ENCODE peak calls at places on chromosomes 7 and 10, in ten cellular contexts. One of them, this sample, is unnamed.

GRCh38 chr10:132827423-132827789 is 41.5 kb upstream of the NKX6-2 start:
- DNase-seq in NCI-H345: no peak
- DNase-seq in iris pigment epithelial cell: no peak
- DNase-seq in MV-4-11: no peak
- DNase-seq in hepatic stellate cell: no peak
- DNase-seq in ACHN: no peak
- DNase-seq in OCI-M1: no peak
- DNase-seq in gastrocnemius medialis: no peak
- DNase-seq in activated CD4-positive, alpha-beta T cell treated with anti-CD3 and anti-CD28 coated beads, Interleukin-2, amount 50 U/mL, for 48 hours: no peak
- DNase-seq in AG10803: no peak
- DNase-seq in this sample: no peak

GRCh38 chr10:86646933-86647332 is 7.4 kb upstream of the OPN4 start:
- DNase-seq in NCI-H345: no peak
- DNase-seq in iris pigment epithelial cell: no peak
- DNase-seq in MV-4-11: no peak
- DNase-seq in hepatic stellate cell: no peak
- DNase-seq in ACHN: no peak
- DNase-seq in OCI-M1: no peak
- DNase-seq in gastrocnemius medialis: no peak
- DNase-seq in activated CD4-positive, alpha-beta T cell treated with anti-CD3 and anti-CD28 coated beads, Interleukin-2, amount 50 U/mL, for 48 hours: no peak
- DNase-seq in AG10803: no peak
- DNase-seq in this sample: no peak

GRCh38 chr10:96516337-96516736 is 2.6 kb upstream of the TLL2 start:
- DNase-seq in NCI-H345: no peak
- DNase-seq in iris pigment epithelial cell: no peak
- DNase-seq in MV-4-11: no peak
- DNase-seq in hepatic stellate cell: no peak
- DNase-seq in ACHN: no peak
- DNase-seq in OCI-M1: no peak
- DNase-seq in gastrocnemius medialis: no peak
- DNase-seq in activated CD4-positive, alpha-beta T cell treated with anti-CD3 and anti-CD28 coated beads, Interleukin-2, amount 50 U/mL, for 48 hours: no peak
- DNase-seq in AG10803: no peak
- DNase-seq in this sample: no peak

GRCh38 chr10:15088428-15089261 is at the start of gene ACBD7:
- DNase-seq in NCI-H345: peak
- DNase-seq in iris pigment epithelial cell: peak
- DNase-seq in MV-4-11: peak
- DNase-seq in hepatic stellate cell: peak
- DNase-seq in ACHN: peak
- DNase-seq in OCI-M1: peak
- DNase-seq in gastrocnemius medialis: peak
- DNase-seq in activated CD4-positive, alpha-beta T cell treated with anti-CD3 and anti-CD28 coated beads, Interleukin-2, amount 50 U/mL, for 48 hours: peak
- DNase-seq in AG10803: peak
- DNase-seq in this sample: no peak

GRCh38 chr7:158815046-158815445 is 14.3 kb downstream of the ESYT2 start:
- DNase-seq in NCI-H345: peak
- DNase-seq in iris pigment epithelial cell: peak
- DNase-seq in MV-4-11: no peak
- DNase-seq in hepatic stellate cell: no peak
- DNase-seq in ACHN: no peak
- DNase-seq in OCI-M1: no peak
- DNase-seq in gastrocnemius medialis: peak
- DNase-seq in activated CD4-positive, alpha-beta T cell treated with anti-CD3 and anti-CD28 coated beads, Interleukin-2, amount 50 U/mL, for 48 hours: no peak
- DNase-seq in AG10803: peak
- DNase-seq in this sample: no peak

GRCh38 chr10:79229830-79230562 is 117.3 kb upstream of the PPIF start:
- DNase-seq in NCI-H345: no peak
- DNase-seq in iris pigment epithelial cell: no peak
- DNase-seq in MV-4-11: no peak
- DNase-seq in hepatic stellate cell: no peak
- DNase-seq in ACHN: no peak
- DNase-seq in OCI-M1: no peak
- DNase-seq in gastrocnemius medialis: no peak
- DNase-seq in activated CD4-positive, alpha-beta T cell treated with anti-CD3 and anti-CD28 coated beads, Interleukin-2, amount 50 U/mL, for 48 hours: no peak
- DNase-seq in AG10803: no peak
- DNase-seq in this sample: no peak

GRCh38 chr7:30649717-30650116 is 32.5 kb downstream of the CRHR2 start:
- DNase-seq in NCI-H345: no peak
- DNase-seq in iris pigment epithelial cell: no peak
- DNase-seq in MV-4-11: no peak
- DNase-seq in hepatic stellate cell: no peak
- DNase-seq in ACHN: no peak
- DNase-seq in OCI-M1: no peak
- DNase-seq in gastrocnemius medialis: no peak
- DNase-seq in activated CD4-positive, alpha-beta T cell treated with anti-CD3 and anti-CD28 coated beads, Interleukin-2, amount 50 U/mL, for 48 hours: no peak
- DNase-seq in AG10803: no peak
- DNase-seq in this sample: no peak

GRCh38 chr10:29377333-29377961 is 88.6 kb downstream of the LYZL1 start:
- DNase-seq in NCI-H345: no peak
- DNase-seq in iris pigment epithelial cell: peak
- DNase-seq in MV-4-11: peak
- DNase-seq in hepatic stellate cell: peak
- DNase-seq in ACHN: peak
- DNase-seq in OCI-M1: peak
- DNase-seq in gastrocnemius medialis: no peak
- DNase-seq in activated CD4-positive, alpha-beta T cell treated with anti-CD3 and anti-CD28 coated beads, Interleukin-2, amount 50 U/mL, for 48 hours: no peak
- DNase-seq in AG10803: peak
- DNase-seq in this sample: no peak

GRCh38 chr10:90571876-90572275 is 286.0 kb downstream of the HTR7 start:
- DNase-seq in NCI-H345: no peak
- DNase-seq in iris pigment epithelial cell: no peak
- DNase-seq in MV-4-11: no peak
- DNase-seq in hepatic stellate cell: no peak
- DNase-seq in ACHN: no peak
- DNase-seq in OCI-M1: no peak
- DNase-seq in gastrocnemius medialis: no peak
- DNase-seq in activated CD4-positive, alpha-beta T cell treated with anti-CD3 and anti-CD28 coated beads, Interleukin-2, amount 50 U/mL, for 48 hours: no peak
- DNase-seq in AG10803: no peak
- DNase-seq in this sample: no peak

GRCh38 chr10:72659694-72660093 is 32.2 kb upstream of the MCU start:
- DNase-seq in NCI-H345: no peak
- DNase-seq in iris pigment epithelial cell: no peak
- DNase-seq in MV-4-11: no peak
- DNase-seq in hepatic stellate cell: no peak
- DNase-seq in ACHN: peak
- DNase-seq in OCI-M1: no peak
- DNase-seq in gastrocnemius medialis: no peak
- DNase-seq in activated CD4-positive, alpha-beta T cell treated with anti-CD3 and anti-CD28 coated beads, Interleukin-2, amount 50 U/mL, for 48 hours: no peak
- DNase-seq in AG10803: no peak
- DNase-seq in this sample: no peak

GRCh38 chr10:96840841-96841518 is 8.9 kb downstream of the LCOR start:
- DNase-seq in NCI-H345: no peak
- DNase-seq in iris pigment epithelial cell: peak
- DNase-seq in MV-4-11: peak
- DNase-seq in hepatic stellate cell: no peak
- DNase-seq in ACHN: peak
- DNase-seq in OCI-M1: peak
- DNase-seq in gastrocnemius medialis: no peak
- DNase-seq in activated CD4-positive, alpha-beta T cell treated with anti-CD3 and anti-CD28 coated beads, Interleukin-2, amount 50 U/mL, for 48 hours: no peak
- DNase-seq in AG10803: no peak
- DNase-seq in this sample: no peak

GRCh38 chr7:13800694-13801448 is 188.6 kb downstream of the ETV1 start:
- DNase-seq in NCI-H345: no peak
- DNase-seq in iris pigment epithelial cell: peak
- DNase-seq in MV-4-11: no peak
- DNase-seq in hepatic stellate cell: peak
- DNase-seq in ACHN: no peak
- DNase-seq in OCI-M1: no peak
- DNase-seq in gastrocnemius medialis: no peak
- DNase-seq in activated CD4-positive, alpha-beta T cell treated with anti-CD3 and anti-CD28 coated beads, Interleukin-2, amount 50 U/mL, for 48 hours: no peak
- DNase-seq in AG10803: peak
- DNase-seq in this sample: no peak

GRCh38 chr7:143334244-143334643 is 18.3 kb downstream of the CLCN1 start:
- DNase-seq in NCI-H345: no peak
- DNase-seq in iris pigment epithelial cell: peak
- DNase-seq in MV-4-11: no peak
- DNase-seq in hepatic stellate cell: no peak
- DNase-seq in ACHN: no peak
- DNase-seq in OCI-M1: no peak
- DNase-seq in gastrocnemius medialis: no peak
- DNase-seq in activated CD4-positive, alpha-beta T cell treated with anti-CD3 and anti-CD28 coated beads, Interleukin-2, amount 50 U/mL, for 48 hours: no peak
- DNase-seq in AG10803: no peak
- DNase-seq in this sample: no peak

GRCh38 chr7:37151741-37152413 is 296.8 kb downstream of the ELMO1 start:
- DNase-seq in NCI-H345: no peak
- DNase-seq in iris pigment epithelial cell: no peak
- DNase-seq in MV-4-11: no peak
- DNase-seq in hepatic stellate cell: no peak
- DNase-seq in ACHN: no peak
- DNase-seq in OCI-M1: no peak
- DNase-seq in gastrocnemius medialis: no peak
- DNase-seq in activated CD4-positive, alpha-beta T cell treated with anti-CD3 and anti-CD28 coated beads, Interleukin-2, amount 50 U/mL, for 48 hours: no peak
- DNase-seq in AG10803: no peak
- DNase-seq in this sample: no peak

GRCh38 chr10:71728218-71728737 is 8.7 kb upstream of the C10orf105 start:
- DNase-seq in NCI-H345: no peak
- DNase-seq in iris pigment epithelial cell: no peak
- DNase-seq in MV-4-11: no peak
- DNase-seq in hepatic stellate cell: peak
- DNase-seq in ACHN: no peak
- DNase-seq in OCI-M1: peak
- DNase-seq in gastrocnemius medialis: no peak
- DNase-seq in activated CD4-positive, alpha-beta T cell treated with anti-CD3 and anti-CD28 coated beads, Interleukin-2, amount 50 U/mL, for 48 hours: no peak
- DNase-seq in AG10803: peak
- DNase-seq in this sample: no peak

GRCh38 chr7:27723086-27723485 is 16.9 kb upstream of the TAX1BP1 start:
- DNase-seq in NCI-H345: peak
- DNase-seq in iris pigment epithelial cell: no peak
- DNase-seq in MV-4-11: no peak
- DNase-seq in hepatic stellate cell: no peak
- DNase-seq in ACHN: peak
- DNase-seq in OCI-M1: no peak
- DNase-seq in gastrocnemius medialis: peak
- DNase-seq in activated CD4-positive, alpha-beta T cell treated with anti-CD3 and anti-CD28 coated beads, Interleukin-2, amount 50 U/mL, for 48 hours: no peak
- DNase-seq in AG10803: peak
- DNase-seq in this sample: no peak

GRCh38 chr7:51325937-51326336 is 9.3 kb upstream of the COBL start:
- DNase-seq in NCI-H345: no peak
- DNase-seq in iris pigment epithelial cell: no peak
- DNase-seq in MV-4-11: no peak
- DNase-seq in hepatic stellate cell: no peak
- DNase-seq in ACHN: no peak
- DNase-seq in OCI-M1: no peak
- DNase-seq in gastrocnemius medialis: no peak
- DNase-seq in activated CD4-positive, alpha-beta T cell treated with anti-CD3 and anti-CD28 coated beads, Interleukin-2, amount 50 U/mL, for 48 hours: no peak
- DNase-seq in AG10803: no peak
- DNase-seq in this sample: no peak

GRCh38 chr7:64515330-64515729 is 47.5 kb downstream of the ZNF680 start:
- DNase-seq in NCI-H345: no peak
- DNase-seq in iris pigment epithelial cell: peak
- DNase-seq in MV-4-11: no peak
- DNase-seq in hepatic stellate cell: no peak
- DNase-seq in ACHN: no peak
- DNase-seq in OCI-M1: no peak
- DNase-seq in gastrocnemius medialis: no peak
- DNase-seq in activated CD4-positive, alpha-beta T cell treated with anti-CD3 and anti-CD28 coated beads, Interleukin-2, amount 50 U/mL, for 48 hours: no peak
- DNase-seq in AG10803: no peak
- DNase-seq in this sample: no peak

GRCh38 chr10:80530251-80530650 is 7.5 kb upstream of the SH2D4B start:
- DNase-seq in NCI-H345: no peak
- DNase-seq in iris pigment epithelial cell: peak
- DNase-seq in MV-4-11: peak
- DNase-seq in hepatic stellate cell: peak
- DNase-seq in ACHN: peak
- DNase-seq in OCI-M1: peak
- DNase-seq in gastrocnemius medialis: no peak
- DNase-seq in activated CD4-positive, alpha-beta T cell treated with anti-CD3 and anti-CD28 coated beads, Interleukin-2, amount 50 U/mL, for 48 hours: peak
- DNase-seq in AG10803: peak
- DNase-seq in this sample: no peak

GRCh38 chr7:73341877-73342276 is 13.9 kb downstream of the FKBP6 start:
- DNase-seq in NCI-H345: no peak
- DNase-seq in iris pigment epithelial cell: peak
- DNase-seq in MV-4-11: peak
- DNase-seq in hepatic stellate cell: peak
- DNase-seq in ACHN: peak
- DNase-seq in OCI-M1: peak
- DNase-seq in gastrocnemius medialis: no peak
- DNase-seq in activated CD4-positive, alpha-beta T cell treated with anti-CD3 and anti-CD28 coated beads, Interleukin-2, amount 50 U/mL, for 48 hours: no peak
- DNase-seq in AG10803: peak
- DNase-seq in this sample: no peak

GRCh38 chr10:31321396-31321941 is 2.5 kb downstream of the ZEB1 start:
- DNase-seq in NCI-H345: peak
- DNase-seq in iris pigment epithelial cell: peak
- DNase-seq in MV-4-11: no peak
- DNase-seq in hepatic stellate cell: no peak
- DNase-seq in ACHN: no peak
- DNase-seq in OCI-M1: no peak
- DNase-seq in gastrocnemius medialis: no peak
- DNase-seq in activated CD4-positive, alpha-beta T cell treated with anti-CD3 and anti-CD28 coated beads, Interleukin-2, amount 50 U/mL, for 48 hours: no peak
- DNase-seq in AG10803: no peak
- DNase-seq in this sample: no peak

GRCh38 chr10:125060486-125060850 is 99.9 kb downstream of the CTBP2 start:
- DNase-seq in NCI-H345: no peak
- DNase-seq in iris pigment epithelial cell: peak
- DNase-seq in MV-4-11: no peak
- DNase-seq in hepatic stellate cell: no peak
- DNase-seq in ACHN: peak
- DNase-seq in OCI-M1: no peak
- DNase-seq in gastrocnemius medialis: peak
- DNase-seq in activated CD4-positive, alpha-beta T cell treated with anti-CD3 and anti-CD28 coated beads, Interleukin-2, amount 50 U/mL, for 48 hours: no peak
- DNase-seq in AG10803: peak
- DNase-seq in this sample: peak

GRCh38 chr10:45181483-45181882 is 133.9 kb downstream of the OR13A1 start:
- DNase-seq in NCI-H345: no peak
- DNase-seq in iris pigment epithelial cell: peak
- DNase-seq in MV-4-11: no peak
- DNase-seq in hepatic stellate cell: peak
- DNase-seq in ACHN: no peak
- DNase-seq in OCI-M1: no peak
- DNase-seq in gastrocnemius medialis: no peak
- DNase-seq in activated CD4-positive, alpha-beta T cell treated with anti-CD3 and anti-CD28 coated beads, Interleukin-2, amount 50 U/mL, for 48 hours: no peak
- DNase-seq in AG10803: peak
- DNase-seq in this sample: no peak

GRCh38 chr10:101536800-101537199 is 51.3 kb downstream of the POLL start:
- DNase-seq in NCI-H345: peak
- DNase-seq in iris pigment epithelial cell: peak
- DNase-seq in MV-4-11: peak
- DNase-seq in hepatic stellate cell: no peak
- DNase-seq in ACHN: peak
- DNase-seq in OCI-M1: peak
- DNase-seq in gastrocnemius medialis: no peak
- DNase-seq in activated CD4-positive, alpha-beta T cell treated with anti-CD3 and anti-CD28 coated beads, Interleukin-2, amount 50 U/mL, for 48 hours: no peak
- DNase-seq in AG10803: peak
- DNase-seq in this sample: no peak

GRCh38 chr7:158487546-158488224 is 99.9 kb downstream of the PTPRN2 start:
- DNase-seq in NCI-H345: peak
- DNase-seq in iris pigment epithelial cell: no peak
- DNase-seq in MV-4-11: no peak
- DNase-seq in hepatic stellate cell: no peak
- DNase-seq in ACHN: no peak
- DNase-seq in OCI-M1: no peak
- DNase-seq in gastrocnemius medialis: no peak
- DNase-seq in activated CD4-positive, alpha-beta T cell treated with anti-CD3 and anti-CD28 coated beads, Interleukin-2, amount 50 U/mL, for 48 hours: no peak
- DNase-seq in AG10803: no peak
- DNase-seq in this sample: no peak

GRCh38 chr10:71502851-71503250 is 106.1 kb downstream of the CDH23 start:
- DNase-seq in NCI-H345: no peak
- DNase-seq in iris pigment epithelial cell: no peak
- DNase-seq in MV-4-11: no peak
- DNase-seq in hepatic stellate cell: no peak
- DNase-seq in ACHN: no peak
- DNase-seq in OCI-M1: no peak
- DNase-seq in gastrocnemius medialis: no peak
- DNase-seq in activated CD4-positive, alpha-beta T cell treated with anti-CD3 and anti-CD28 coated beads, Interleukin-2, amount 50 U/mL, for 48 hours: no peak
- DNase-seq in AG10803: no peak
- DNase-seq in this sample: no peak

GRCh38 chr10:86372785-86373239 is 6.2 kb upstream of the GRID1 start:
- DNase-seq in NCI-H345: no peak
- DNase-seq in iris pigment epithelial cell: no peak
- DNase-seq in MV-4-11: no peak
- DNase-seq in hepatic stellate cell: no peak
- DNase-seq in ACHN: no peak
- DNase-seq in OCI-M1: no peak
- DNase-seq in gastrocnemius medialis: no peak
- DNase-seq in activated CD4-positive, alpha-beta T cell treated with anti-CD3 and anti-CD28 coated beads, Interleukin-2, amount 50 U/mL, for 48 hours: no peak
- DNase-seq in AG10803: no peak
- DNase-seq in this sample: no peak

GRCh38 chr7:90869335-90869734 is 273.2 kb downstream of the CDK14 start:
- DNase-seq in NCI-H345: no peak
- DNase-seq in iris pigment epithelial cell: no peak
- DNase-seq in MV-4-11: no peak
- DNase-seq in hepatic stellate cell: no peak
- DNase-seq in ACHN: no peak
- DNase-seq in OCI-M1: no peak
- DNase-seq in gastrocnemius medialis: no peak
- DNase-seq in activated CD4-positive, alpha-beta T cell treated with anti-CD3 and anti-CD28 coated beads, Interleukin-2, amount 50 U/mL, for 48 hours: no peak
- DNase-seq in AG10803: peak
- DNase-seq in this sample: no peak

This sample was measured in substantia nigra.